ENCODE peak calls at places on chromosomes 12 and 14, in four cellular contexts. One of them, this sample, is unnamed.

GRCh38 chr12:29497588-29497987 is at the start of gene OVCH1:
- DNase-seq in IMR-90: no peak
- DNase-seq in H1: no peak
- DNase-seq in mesendoderm: no peak
- DNase-seq in this sample: no peak

GRCh38 chr14:87813211-87813610 is 179.8 kb downstream of the GALC start:
- DNase-seq in IMR-90: no peak
- DNase-seq in H1: no peak
- DNase-seq in mesendoderm: no peak
- DNase-seq in this sample: no peak

GRCh38 chr14:99531221-99532096 is 50.2 kb downstream of the CCNK start:
- DNase-seq in IMR-90: peak
- DNase-seq in H1: no peak
- DNase-seq in mesendoderm: peak
- DNase-seq in this sample: no peak

GRCh38 chr14:100662850-100663527 is 63.7 kb upstream of the DLK1 start:
- DNase-seq in IMR-90: peak
- DNase-seq in H1: no peak
- DNase-seq in mesendoderm: peak
- DNase-seq in this sample: peak

GRCh38 chr14:55188686-55189295 is 2.6 kb downstream of the DLGAP5 start:
- DNase-seq in IMR-90: peak
- DNase-seq in H1: no peak
- DNase-seq in mesendoderm: no peak
- DNase-seq in this sample: no peak

GRCh38 chr12:20601668-20602280 is 93.4 kb upstream of the SLCO1C1 start:
- DNase-seq in IMR-90: peak
- DNase-seq in H1: no peak
- DNase-seq in mesendoderm: peak
- DNase-seq in this sample: no peak

GRCh38 chr12:80282761-80283160 is 161.3 kb upstream of the PTPRQ start:
- DNase-seq in IMR-90: peak
- DNase-seq in H1: no peak
- DNase-seq in mesendoderm: no peak
- DNase-seq in this sample: no peak

GRCh38 chr14:93010118-93010475 is 87.1 kb downstream of the CHGA start:
- DNase-seq in IMR-90: no peak
- DNase-seq in H1: no peak
- DNase-seq in mesendoderm: no peak
- DNase-seq in this sample: no peak

GRCh38 chr12:28015165-28015564 is 42.6 kb upstream of the PTHLH start:
- DNase-seq in IMR-90: no peak
- DNase-seq in H1: no peak
- DNase-seq in mesendoderm: no peak
- DNase-seq in this sample: no peak

GRCh38 chr12:41891226-41891625 is 253.4 kb downstream of the GXYLT1 start:
- DNase-seq in IMR-90: no peak
- DNase-seq in H1: no peak
- DNase-seq in mesendoderm: no peak
- DNase-seq in this sample: no peak

GRCh38 chr12:9943244-9943643 is 11.1 kb upstream of the CLEC2A start:
- DNase-seq in IMR-90: no peak
- DNase-seq in H1: no peak
- DNase-seq in mesendoderm: no peak
- DNase-seq in this sample: peak

GRCh38 chr12:176321-177181 is 37.4 kb downstream of the SLC6A12 start:
- DNase-seq in IMR-90: peak
- DNase-seq in H1: no peak
- DNase-seq in mesendoderm: peak
- DNase-seq in this sample: no peak

GRCh38 chr12:90234455-90234854 is 525.8 kb upstream of the ATP2B1 start:
- DNase-seq in IMR-90: peak
- DNase-seq in H1: no peak
- DNase-seq in mesendoderm: peak
- DNase-seq in this sample: no peak

GRCh38 chr14:66483322-66483721 is 2.8 kb upstream of the CCDC196 start:
- DNase-seq in IMR-90: no peak
- DNase-seq in H1: no peak
- DNase-seq in mesendoderm: no peak
- DNase-seq in this sample: no peak

GRCh38 chr14:94079891-94080605 is 954 bp downstream of the DDX24 start:
- DNase-seq in IMR-90: peak
- DNase-seq in H1: no peak
- DNase-seq in mesendoderm: no peak
- DNase-seq in this sample: no peak

GRCh38 chr14:54423991-54424390 is 17.2 kb downstream of the CNIH1 start:
- DNase-seq in IMR-90: no peak
- DNase-seq in H1: no peak
- DNase-seq in mesendoderm: no peak
- DNase-seq in this sample: no peak

GRCh38 chr14:85131523-85131922 is 398.4 kb upstream of the FLRT2 start:
- DNase-seq in IMR-90: no peak
- DNase-seq in H1: peak
- DNase-seq in mesendoderm: peak
- DNase-seq in this sample: peak

GRCh38 chr14:46820291-46820690 is 168.7 kb upstream of the RPL10L start:
- DNase-seq in IMR-90: no peak
- DNase-seq in H1: no peak
- DNase-seq in mesendoderm: no peak
- DNase-seq in this sample: peak

GRCh38 chr12:111446631-111447570 is 41.2 kb downstream of the SH2B3 start:
- DNase-seq in IMR-90: no peak
- DNase-seq in H1: no peak
- DNase-seq in mesendoderm: no peak
- DNase-seq in this sample: no peak

GRCh38 chr14:55127491-55127951 is 1.5 kb upstream of the LGALS3 start:
- DNase-seq in IMR-90: peak
- DNase-seq in H1: no peak
- DNase-seq in mesendoderm: no peak
- DNase-seq in this sample: no peak

GRCh38 chr14:49865431-49865859 is 12.9 kb upstream of the NEMF start:
- DNase-seq in IMR-90: peak
- DNase-seq in H1: no peak
- DNase-seq in mesendoderm: peak
- DNase-seq in this sample: peak

GRCh38 chr14:31243860-31244259 is 36.3 kb upstream of the HECTD1 start:
- DNase-seq in IMR-90: no peak
- DNase-seq in H1: no peak
- DNase-seq in mesendoderm: peak
- DNase-seq in this sample: peak

GRCh38 chr12:132925597-132926416 is 30.3 kb downstream of the ZNF605 start:
- DNase-seq in IMR-90: no peak
- DNase-seq in H1: no peak
- DNase-seq in mesendoderm: peak
- DNase-seq in this sample: no peak

GRCh38 chr14:96207686-96208085 is 3.0 kb downstream of the BDKRB2 start:
- DNase-seq in IMR-90: no peak
- DNase-seq in H1: no peak
- DNase-seq in mesendoderm: no peak
- DNase-seq in this sample: no peak

GRCh38 chr12:12810507-12811143 is 2.5 kb upstream of the DDX47 start:
- DNase-seq in IMR-90: no peak
- DNase-seq in H1: no peak
- DNase-seq in mesendoderm: no peak
- DNase-seq in this sample: no peak

DNA sequence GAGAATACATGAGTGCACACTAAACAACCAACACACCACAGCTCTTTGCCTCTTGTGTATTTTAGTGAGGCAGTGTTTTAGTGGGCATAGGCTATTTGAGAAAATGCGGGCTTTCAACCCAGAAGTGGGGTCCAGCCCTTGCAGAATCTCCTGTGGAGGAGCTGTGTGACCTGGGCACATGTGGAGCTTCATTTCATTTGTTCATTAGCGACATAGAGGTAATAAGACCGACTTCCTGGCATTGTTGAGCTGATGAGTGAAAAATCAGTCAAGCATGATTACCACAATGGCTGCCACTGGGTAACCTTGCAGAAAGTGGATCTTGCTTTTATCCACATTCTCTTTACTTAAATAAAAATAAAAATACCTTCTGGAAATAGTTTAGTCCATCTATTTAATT is 923.5 kb downstream of the BCL11B start:
- DNase-seq in IMR-90: no peak
- DNase-seq in H1: no peak
- DNase-seq in mesendoderm: no peak
- DNase-seq in this sample: no peak
- H3K56ac ChIP-seq in IMR-90: no peak
- H3K56ac ChIP-seq in H1: no peak
- H3K56ac ChIP-seq in mesendoderm: no peak
- H3K56ac ChIP-seq in this sample: no peak

GRCh38 chr14:75299064-75299463 is 20.4 kb downstream of the FOS start:
- DNase-seq in IMR-90: no peak
- DNase-seq in H1: no peak
- DNase-seq in mesendoderm: peak
- DNase-seq in this sample: no peak
- H2AK5ac ChIP-seq in IMR-90: no peak
- H2AK5ac ChIP-seq in H1: no peak
- H2AK5ac ChIP-seq in mesendoderm: no peak
- H2AK5ac ChIP-seq in this sample: no peak

GRCh38 chr14:23237772-23238594 is at the start of gene RNF212B:
- DNase-seq in IMR-90: peak
- DNase-seq in H1: peak
- DNase-seq in mesendoderm: peak
- DNase-seq in this sample: peak
- H3K56ac ChIP-seq in IMR-90: no peak
- H3K56ac ChIP-seq in H1: no peak
- H3K56ac ChIP-seq in mesendoderm: peak
- H3K56ac ChIP-seq in this sample: no peak

GRCh38 chr12:6382371-6382770 is 1.6 kb upstream of the LTBR start:
- DNase-seq in IMR-90: no peak
- DNase-seq in H1: no peak
- DNase-seq in mesendoderm: no peak
- DNase-seq in this sample: peak
- H2AK5ac ChIP-seq in IMR-90: peak
- H2AK5ac ChIP-seq in H1: peak
- H2AK5ac ChIP-seq in mesendoderm: no peak
- H2AK5ac ChIP-seq in this sample: no peak

DNA sequence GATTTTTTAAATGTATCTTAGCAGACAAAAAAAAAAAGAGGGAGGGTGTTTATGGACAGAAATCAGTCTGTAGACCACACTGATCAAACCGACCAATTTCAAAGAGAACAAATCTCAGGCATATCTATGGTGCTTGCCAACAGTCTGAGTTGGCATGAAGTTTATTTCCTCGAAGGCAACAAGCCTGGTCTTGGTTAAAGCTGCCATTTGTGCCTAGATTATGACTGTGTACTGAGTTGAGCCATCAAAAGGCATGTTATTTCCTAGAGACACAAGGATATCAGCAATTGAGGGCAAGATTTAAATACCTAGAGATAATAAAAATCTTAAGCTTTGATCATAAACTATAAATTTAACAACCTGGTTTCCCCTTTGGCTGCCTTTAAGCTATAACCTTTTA is 119.2 kb downstream of the SLC2A13 start:
- DNase-seq in IMR-90: no peak
- DNase-seq in H1: no peak
- DNase-seq in mesendoderm: no peak
- DNase-seq in this sample: no peak
- H3K56ac ChIP-seq in IMR-90: no peak
- H3K56ac ChIP-seq in H1: no peak
- H3K56ac ChIP-seq in mesendoderm: no peak
- H3K56ac ChIP-seq in this sample: no peak

DNA sequence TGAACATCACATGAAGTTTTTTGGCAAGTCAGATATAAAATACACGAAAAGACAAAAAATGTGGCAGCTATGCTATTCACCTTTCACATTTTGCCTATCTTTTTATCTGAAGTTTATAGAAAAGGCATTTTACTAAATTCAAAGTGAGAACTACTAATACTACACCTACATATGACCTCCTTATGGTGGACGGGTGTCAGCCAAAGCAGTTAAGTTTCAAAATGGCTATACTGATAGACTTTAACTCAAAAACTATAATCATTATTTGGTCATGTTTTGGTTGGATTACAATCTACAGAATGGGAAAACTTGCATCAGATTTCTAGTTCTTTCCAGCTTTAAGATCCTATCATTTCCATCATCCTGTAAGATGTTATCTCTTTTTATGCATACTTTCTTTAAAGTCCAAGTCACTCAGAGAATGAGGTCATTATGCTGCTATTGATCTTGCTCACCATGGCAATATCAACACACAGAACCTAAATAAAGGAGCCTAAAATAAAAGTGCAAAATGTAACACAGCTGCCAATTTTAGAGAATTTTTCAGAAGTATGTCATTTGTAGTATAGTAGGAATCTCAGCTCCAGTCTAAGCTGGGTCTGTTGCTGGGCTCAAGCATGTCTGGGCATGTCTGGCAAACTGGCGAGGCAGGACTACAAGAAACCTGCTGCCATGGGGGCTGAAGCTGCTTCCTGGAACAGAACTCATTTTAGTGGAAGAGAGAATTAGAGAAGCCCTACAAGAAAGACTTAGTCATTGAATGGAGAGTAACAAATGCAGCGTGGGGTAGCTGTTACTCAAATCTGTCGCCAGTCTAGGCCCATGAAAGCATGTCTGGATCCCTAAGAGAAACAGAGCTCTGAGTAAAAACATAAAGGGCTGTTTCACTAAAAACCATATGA is 7.6 kb upstream of the AEBP2 start:
- DNase-seq in IMR-90: peak
- DNase-seq in H1: no peak
- DNase-seq in mesendoderm: peak
- DNase-seq in this sample: peak
- H2AK5ac ChIP-seq in IMR-90: peak
- H2AK5ac ChIP-seq in H1: no peak
- H2AK5ac ChIP-seq in mesendoderm: no peak
- H2AK5ac ChIP-seq in this sample: no peak

GRCh38 chr12:123284669-123285068 is 13.0 kb upstream of the CDK2AP1 start:
- DNase-seq in IMR-90: no peak
- DNase-seq in H1: no peak
- DNase-seq in mesendoderm: no peak
- DNase-seq in this sample: no peak
- H3K56ac ChIP-seq in IMR-90: no peak
- H3K56ac ChIP-seq in H1: no peak
- H3K56ac ChIP-seq in mesendoderm: no peak
- H3K56ac ChIP-seq in this sample: no peak

DNA sequence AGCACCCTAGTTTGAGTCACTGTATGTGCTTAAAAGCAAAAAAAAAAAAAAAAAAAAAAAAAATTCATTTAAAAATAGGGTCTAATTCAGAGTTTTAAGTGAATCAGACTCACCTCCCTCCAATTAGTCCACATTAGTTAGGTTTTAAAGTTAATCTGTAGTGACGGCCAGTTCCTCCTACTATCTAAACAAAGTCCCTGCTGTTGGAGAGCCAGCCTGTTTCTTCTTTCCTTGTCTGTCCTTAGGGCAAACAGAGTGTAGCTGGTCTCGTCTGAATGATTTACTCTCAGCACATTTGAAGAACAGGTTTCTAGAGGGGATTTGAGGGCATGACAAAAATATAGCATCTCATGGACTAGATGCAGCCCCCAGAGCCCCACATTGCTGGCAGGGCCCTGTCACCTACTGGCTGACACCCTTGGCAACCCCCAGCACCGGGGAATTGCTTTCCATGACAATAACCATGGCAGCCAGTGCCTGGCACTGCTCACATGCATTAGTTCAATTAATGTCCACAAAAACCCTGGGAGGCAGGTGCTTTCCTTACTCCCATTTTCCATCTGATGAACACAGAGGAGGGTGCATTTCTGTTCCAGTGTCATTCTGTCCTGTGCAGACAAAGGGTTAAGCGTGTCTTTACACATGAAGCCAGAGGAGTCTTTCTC is 138.3 kb downstream of the PLXNC1 start:
- DNase-seq in IMR-90: no peak
- DNase-seq in H1: no peak
- DNase-seq in mesendoderm: no peak
- DNase-seq in this sample: no peak
- H2AK5ac ChIP-seq in IMR-90: no peak
- H2AK5ac ChIP-seq in H1: no peak
- H2AK5ac ChIP-seq in mesendoderm: no peak
- H2AK5ac ChIP-seq in this sample: no peak

This sample was measured in H9.